ENCODE peak calls at places on chromosomes 4 and X, in seven cellular contexts. One of them, this sample, is unnamed.

GRCh38 chrX:66408507-66408906 is 230.4 kb downstream of the EDA2R start:
- DNase-seq in tibial nerve: no peak
- DNase-seq in K562: peak; percentile 15
- DNase-seq in MG63: no peak
- DNase-seq in heart right ventricle: no peak
- DNase-seq in CD4-positive, CD25-positive, alpha-beta regulatory T cell: no peak
- DNase-seq in left lung: no peak
- DNase-seq in this sample: no peak

GRCh38 chrX:155065035-155065734 is 5.8 kb downstream of the CMC4 start:
- DNase-seq in CD4-positive, CD25-positive, alpha-beta regulatory T cell: no peak
- DNase-seq in MG63: no peak
- DNase-seq in left lung: no peak
- DNase-seq in heart right ventricle: no peak
- DNase-seq in tibial nerve: no peak
- DNase-seq in K562: no peak
- DNase-seq in this sample: no peak

GRCh38 chrX:16930392-16930791 is 16.1 kb upstream of the REPS2 start:
- DNase-seq in left lung: no peak
- DNase-seq in CD4-positive, CD25-positive, alpha-beta regulatory T cell: no peak
- DNase-seq in MG63: no peak
- DNase-seq in K562: peak; percentile 56
- DNase-seq in heart right ventricle: no peak
- DNase-seq in tibial nerve: no peak
- DNase-seq in this sample: no peak

GRCh38 chrX:2351999-2352995 is 148.5 kb downstream of the DHRSX start:
- DNase-seq in left lung: no peak
- DNase-seq in CD4-positive, CD25-positive, alpha-beta regulatory T cell: no peak
- DNase-seq in K562: peak; percentile 78
- DNase-seq in heart right ventricle: no peak
- DNase-seq in MG63: peak; percentile 90
- DNase-seq in tibial nerve: no peak
- DNase-seq in this sample: no peak

GRCh38 chr4:125096662-125097061 is 218.1 kb upstream of the FAT4 start:
- DNase-seq in left lung: no peak
- DNase-seq in tibial nerve: no peak
- DNase-seq in heart right ventricle: no peak
- DNase-seq in CD4-positive, CD25-positive, alpha-beta regulatory T cell: no peak
- DNase-seq in MG63: no peak
- DNase-seq in K562: no peak
- DNase-seq in this sample: no peak

GRCh38 chr4:688695-689497 is at the start of gene SLC49A3:
- DNase-seq in heart right ventricle: peak; percentile 56
- DNase-seq in K562: no peak
- DNase-seq in CD4-positive, CD25-positive, alpha-beta regulatory T cell: no peak
- DNase-seq in left lung: peak; percentile 86
- DNase-seq in tibial nerve: no peak
- DNase-seq in MG63: no peak
- DNase-seq in this sample: no peak

GRCh38 chr4:24774452-24774851 is 20.9 kb upstream of the SOD3 start:
- DNase-seq in CD4-positive, CD25-positive, alpha-beta regulatory T cell: no peak
- DNase-seq in tibial nerve: no peak
- DNase-seq in MG63: no peak
- DNase-seq in heart right ventricle: no peak
- DNase-seq in left lung: no peak
- DNase-seq in K562: no peak
- DNase-seq in this sample: no peak

GRCh38 chr4:73308286-73308685 is 49.7 kb upstream of the ANKRD17 start:
- DNase-seq in K562: peak; percentile 35
- DNase-seq in MG63: no peak
- DNase-seq in tibial nerve: no peak
- DNase-seq in heart right ventricle: no peak
- DNase-seq in CD4-positive, CD25-positive, alpha-beta regulatory T cell: no peak
- DNase-seq in left lung: no peak
- DNase-seq in this sample: no peak

GRCh38 chr4:169492436-169493163 is 119.8 kb downstream of the NEK1 start:
- DNase-seq in K562: peak; percentile 40
- DNase-seq in left lung: no peak
- DNase-seq in MG63: no peak
- DNase-seq in tibial nerve: no peak
- DNase-seq in heart right ventricle: no peak
- DNase-seq in CD4-positive, CD25-positive, alpha-beta regulatory T cell: no peak
- DNase-seq in this sample: peak; percentile 51

GRCh38 chr4:162959056-162959455 is 207.6 kb downstream of the NAF1 start:
- DNase-seq in MG63: peak; percentile 52
- DNase-seq in K562: peak; percentile 4
- DNase-seq in CD4-positive, CD25-positive, alpha-beta regulatory T cell: no peak
- DNase-seq in heart right ventricle: no peak
- DNase-seq in tibial nerve: no peak
- DNase-seq in left lung: peak; percentile 27
- DNase-seq in this sample: no peak

GRCh38 chrX:9141496-9141895 is 107.6 kb upstream of the FAM9B start:
- DNase-seq in MG63: peak; percentile 32
- DNase-seq in CD4-positive, CD25-positive, alpha-beta regulatory T cell: no peak
- DNase-seq in left lung: no peak
- DNase-seq in tibial nerve: no peak
- DNase-seq in heart right ventricle: no peak
- DNase-seq in K562: no peak
- DNase-seq in this sample: no peak

GRCh38 chrX:105700316-105700715 is 122.0 kb upstream of the NRK start:
- DNase-seq in CD4-positive, CD25-positive, alpha-beta regulatory T cell: no peak
- DNase-seq in K562: no peak
- DNase-seq in MG63: no peak
- DNase-seq in tibial nerve: no peak
- DNase-seq in left lung: no peak
- DNase-seq in heart right ventricle: no peak
- DNase-seq in this sample: no peak

GRCh38 chrX:148871422-148872152 is 371.2 kb downstream of the AFF2 start:
- DNase-seq in MG63: peak; percentile 29
- DNase-seq in tibial nerve: no peak
- DNase-seq in heart right ventricle: no peak
- DNase-seq in CD4-positive, CD25-positive, alpha-beta regulatory T cell: no peak
- DNase-seq in left lung: no peak
- DNase-seq in K562: no peak
- DNase-seq in this sample: no peak

GRCh38 chrX:17826609-17827496 is 34.2 kb downstream of the RAI2 start:
- DNase-seq in K562: no peak
- DNase-seq in heart right ventricle: no peak
- DNase-seq in CD4-positive, CD25-positive, alpha-beta regulatory T cell: no peak
- DNase-seq in tibial nerve: no peak
- DNase-seq in left lung: no peak
- DNase-seq in MG63: peak; percentile 49
- DNase-seq in this sample: no peak

GRCh38 chrX:41921492-41922124 is 1.7 kb downstream of the CASK start:
- DNase-seq in heart right ventricle: no peak
- DNase-seq in left lung: no peak
- DNase-seq in K562: no peak
- DNase-seq in CD4-positive, CD25-positive, alpha-beta regulatory T cell: no peak
- DNase-seq in MG63: no peak
- DNase-seq in tibial nerve: no peak
- DNase-seq in this sample: no peak

GRCh38 chr4:56611501-56611900 is 69.6 kb downstream of the HOPX start:
- DNase-seq in heart right ventricle: no peak
- DNase-seq in tibial nerve: no peak
- DNase-seq in left lung: no peak
- DNase-seq in MG63: no peak
- DNase-seq in CD4-positive, CD25-positive, alpha-beta regulatory T cell: no peak
- DNase-seq in K562: no peak
- DNase-seq in this sample: no peak

GRCh38 chrX:120999413-120999812 is 13.9 kb upstream of the CT47A1 start:
- DNase-seq in CD4-positive, CD25-positive, alpha-beta regulatory T cell: no peak
- DNase-seq in K562: no peak
- DNase-seq in heart right ventricle: no peak
- DNase-seq in tibial nerve: no peak
- DNase-seq in left lung: no peak
- DNase-seq in MG63: no peak
- DNase-seq in this sample: no peak

GRCh38 chr4:183097251-183098079 is 1.6 kb upstream of the WWC2 start:
- DNase-seq in left lung: peak; percentile 83
- DNase-seq in heart right ventricle: peak; percentile 33
- DNase-seq in K562: no peak
- DNase-seq in MG63: no peak
- DNase-seq in CD4-positive, CD25-positive, alpha-beta regulatory T cell: no peak
- DNase-seq in tibial nerve: no peak
- DNase-seq in this sample: no peak

GRCh38 chr4:146978641-146979040 is 33.0 kb upstream of the TTC29 start:
- DNase-seq in heart right ventricle: no peak
- DNase-seq in left lung: no peak
- DNase-seq in CD4-positive, CD25-positive, alpha-beta regulatory T cell: no peak
- DNase-seq in MG63: no peak
- DNase-seq in K562: no peak
- DNase-seq in tibial nerve: no peak
- DNase-seq in this sample: no peak

GRCh38 chrX:129908636-129909035 is 2.7 kb downstream of the UTP14A start:
- DNase-seq in CD4-positive, CD25-positive, alpha-beta regulatory T cell: no peak
- DNase-seq in MG63: no peak
- DNase-seq in left lung: no peak
- DNase-seq in heart right ventricle: no peak
- DNase-seq in K562: no peak
- DNase-seq in tibial nerve: no peak
- DNase-seq in this sample: no peak

GRCh38 chrX:22134681-22135080 is 102.6 kb downstream of the PHEX start:
- DNase-seq in MG63: peak; percentile 62
- DNase-seq in heart right ventricle: no peak
- DNase-seq in left lung: no peak
- DNase-seq in K562: no peak
- DNase-seq in tibial nerve: no peak
- DNase-seq in CD4-positive, CD25-positive, alpha-beta regulatory T cell: no peak
- DNase-seq in this sample: no peak

GRCh38 chr4:83922419-83922818 is 386.5 kb downstream of the GPAT3 start:
- DNase-seq in left lung: no peak
- DNase-seq in K562: no peak
- DNase-seq in MG63: no peak
- DNase-seq in tibial nerve: no peak
- DNase-seq in CD4-positive, CD25-positive, alpha-beta regulatory T cell: no peak
- DNase-seq in heart right ventricle: no peak
- DNase-seq in this sample: peak; percentile 64

GRCh38 chr4:1872918-1873269 is 1.7 kb downstream of the NSD2 start:
- DNase-seq in tibial nerve: no peak
- DNase-seq in left lung: no peak
- DNase-seq in CD4-positive, CD25-positive, alpha-beta regulatory T cell: no peak
- DNase-seq in K562: peak; percentile 36
- DNase-seq in MG63: no peak
- DNase-seq in heart right ventricle: no peak
- DNase-seq in this sample: no peak

GRCh38 chr4:1874207-1874606 is 3.0 kb downstream of the NSD2 start:
- DNase-seq in MG63: no peak
- DNase-seq in tibial nerve: no peak
- DNase-seq in K562: no peak
- DNase-seq in heart right ventricle: no peak
- DNase-seq in CD4-positive, CD25-positive, alpha-beta regulatory T cell: no peak
- DNase-seq in left lung: no peak
- DNase-seq in this sample: no peak

GRCh38 chr4:1871471-1872021 is 353 bp downstream of the NSD2 start:
- DNase-seq in CD4-positive, CD25-positive, alpha-beta regulatory T cell: no peak
- DNase-seq in tibial nerve: no peak
- DNase-seq in left lung: peak; percentile 90
- DNase-seq in heart right ventricle: peak; percentile 39
- DNase-seq in K562: no peak
- DNase-seq in MG63: no peak
- DNase-seq in this sample: no peak

GRCh38 chr4:1873291-1873690 is 2.1 kb downstream of the NSD2 start:
- DNase-seq in CD4-positive, CD25-positive, alpha-beta regulatory T cell: no peak
- DNase-seq in tibial nerve: no peak
- DNase-seq in left lung: no peak
- DNase-seq in K562: peak; percentile 67
- DNase-seq in MG63: no peak
- DNase-seq in heart right ventricle: no peak
- DNase-seq in this sample: no peak

GRCh38 chr4:1873776-1874175 is 2.6 kb downstream of the NSD2 start:
- DNase-seq in K562: no peak
- DNase-seq in MG63: no peak
- DNase-seq in CD4-positive, CD25-positive, alpha-beta regulatory T cell: no peak
- DNase-seq in left lung: no peak
- DNase-seq in tibial nerve: no peak
- DNase-seq in heart right ventricle: no peak
- DNase-seq in this sample: no peak
- H3K4me3 ChIP-seq in K562: no peak overlapping the region
- H3K4me3 ChIP-seq in MG63: peak overlapping the region; percentile 66
- H3K4me3 ChIP-seq in CD4-positive, CD25-positive, alpha-beta regulatory T cell: peak overlapping the region; percentile 89
- H3K4me3 ChIP-seq in left lung: no peak overlapping the region
- H3K4me3 ChIP-seq in tibial nerve: no peak overlapping the region
- H3K4me3 ChIP-seq in heart right ventricle: no peak overlapping the region
- H3K4me3 ChIP-seq in this sample: peak overlapping the region; percentile 68

DNA sequence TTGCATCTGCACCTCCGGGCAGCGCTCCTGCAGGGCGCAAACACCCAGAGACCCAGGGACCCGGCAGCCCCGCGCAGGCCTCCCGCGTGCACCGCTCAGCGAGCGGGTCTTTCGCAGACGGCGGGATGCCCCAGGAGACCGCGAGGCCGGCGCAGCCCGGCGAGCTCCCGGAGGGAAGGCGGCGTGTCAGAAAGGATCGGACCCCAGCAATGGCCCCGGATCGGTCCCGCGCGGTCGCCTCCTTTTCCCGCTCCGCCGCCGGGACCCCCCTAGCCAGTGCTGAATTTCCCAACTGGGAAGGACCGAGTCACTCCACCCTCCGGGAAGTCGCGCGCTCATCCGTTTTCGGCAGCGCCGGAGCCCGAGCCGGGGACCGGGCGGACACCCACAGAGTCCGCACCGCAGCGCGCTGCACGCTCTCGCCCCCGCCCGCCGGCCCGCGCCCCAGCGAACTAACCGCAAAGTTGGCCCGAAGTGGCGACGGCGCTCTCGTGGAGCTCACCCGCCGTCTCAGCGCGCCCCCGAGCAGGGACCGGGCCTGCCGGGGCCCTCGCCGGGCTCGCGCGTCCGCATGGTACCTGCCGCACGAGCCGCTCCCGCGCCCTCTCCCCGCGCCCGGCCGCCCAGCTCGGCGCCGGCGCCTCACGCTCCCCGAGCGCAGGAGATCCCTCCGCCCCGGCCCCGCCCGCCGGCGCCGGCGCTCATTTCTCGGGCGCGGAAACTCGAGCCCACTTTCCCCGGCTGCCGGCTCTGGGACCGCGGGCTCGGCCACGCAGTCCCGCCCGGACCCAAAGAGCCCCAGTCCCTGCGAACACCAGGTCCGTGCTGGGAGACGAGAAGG is at the start of gene FAT1:
- DNase-seq in MG63: peak; percentile 74
- DNase-seq in K562: peak; percentile 82
- DNase-seq in left lung: peak; percentile 86
- DNase-seq in tibial nerve: peak; percentile 40
- DNase-seq in CD4-positive, CD25-positive, alpha-beta regulatory T cell: no peak
- DNase-seq in heart right ventricle: peak; percentile 77
- DNase-seq in this sample: peak; percentile 46
- H3K27me3 ChIP-seq in MG63: no peaks in the 10 kb centered on the region
- H3K27me3 ChIP-seq in K562: peaks cover 11% of the 10 kb centered on the region
- H3K27me3 ChIP-seq in left lung: peaks cover 75% of the 10 kb centered on the region
- H3K27me3 ChIP-seq in tibial nerve: no peaks in the 10 kb centered on the region
- H3K27me3 ChIP-seq in CD4-positive, CD25-positive, alpha-beta regulatory T cell: peaks cover 4% of the 10 kb centered on the region
- H3K27me3 ChIP-seq in heart right ventricle: peaks cover 73% of the 10 kb centered on the region
- H3K27me3 ChIP-seq in this sample: no peaks in the 10 kb centered on the region

GRCh38 chr4:94559351-94559806 is 107.6 kb downstream of the PDLIM5 start:
- DNase-seq in K562: no peak
- DNase-seq in tibial nerve: no peak
- DNase-seq in left lung: no peak
- DNase-seq in CD4-positive, CD25-positive, alpha-beta regulatory T cell: no peak
- DNase-seq in heart right ventricle: no peak
- DNase-seq in MG63: no peak
- DNase-seq in this sample: no peak
- H3K4me3 ChIP-seq in K562: no peak overlapping the region
- H3K4me3 ChIP-seq in tibial nerve: no peak overlapping the region
- H3K4me3 ChIP-seq in left lung: no peak overlapping the region
- H3K4me3 ChIP-seq in CD4-positive, CD25-positive, alpha-beta regulatory T cell: no peak overlapping the region
- H3K4me3 ChIP-seq in heart right ventricle: no peak overlapping the region
- H3K4me3 ChIP-seq in MG63: no peak overlapping the region
- H3K4me3 ChIP-seq in this sample: no peak overlapping the region

GRCh38 chr4:173499568-173500535 is 30.2 kb downstream of the HAND2 start:
- DNase-seq in CD4-positive, CD25-positive, alpha-beta regulatory T cell: no peak
- DNase-seq in K562: no peak
- DNase-seq in tibial nerve: no peak
- DNase-seq in left lung: no peak
- DNase-seq in heart right ventricle: no peak
- DNase-seq in MG63: no peak
- DNase-seq in this sample: no peak
- H3K27me3 ChIP-seq in CD4-positive, CD25-positive, alpha-beta regulatory T cell: peaks cover 44% of the 10 kb centered on the region
- H3K27me3 ChIP-seq in K562: no peaks in the 10 kb centered on the region
- H3K27me3 ChIP-seq in tibial nerve: peaks cover 2% of the 10 kb centered on the region
- H3K27me3 ChIP-seq in left lung: peaks cover 94% of the 10 kb centered on the region
- H3K27me3 ChIP-seq in heart right ventricle: peaks cover 67% of the 10 kb centered on the region
- H3K27me3 ChIP-seq in MG63: no peaks in the 10 kb centered on the region
- H3K27me3 ChIP-seq in this sample: peaks cover 28% of the 10 kb centered on the region

This sample was measured in HAP-1.